ENCODE peak calls at places on chromosomes 2 and 18, in ten cellular contexts. F is Peyer's patch; Q is NB4; A is sigmoid colon; T is IMR-90; J is fibroblast of the aortic adventitia; L is A549; Z is CD8-positive, alpha-beta T cell; Y is neural crest cell; N is WTC11. P is an unnamed sample.

GRCh38 chr2:196012314-196012713 is 56.3 kb downstream of the DNAH7 start:
- DNase-seq in F (no peak), Q (no peak), A (no peak), T (no peak), J (no peak), L (no peak), Z (no peak), Y (no peak), N (no peak), P (no peak)

GRCh38 chr18:76223403-76223802 is 271.6 kb downstream of the ZNF516 start:
- DNase-seq in F (no peak), Q (no peak), A (no peak), T (no peak), J (no peak), L (no peak), Z (no peak), Y (no peak), N (no peak), P (no peak)

GRCh38 chr2:172169611-172170010 is 66.9 kb upstream of the DLX2 start:
- DNase-seq in F (no peak), Q (no peak), A (no peak), T (no peak), J (no peak), L (no peak), Z (no peak), Y (no peak), N (no peak), P (no peak)

GRCh38 chr18:6271585-6271984 is 143.1 kb downstream of the L3MBTL4 start:
- DNase-seq in F (no peak), Q (no peak), A (no peak), T (no peak), J (no peak), L (no peak), Z (no peak), Y (no peak), N (no peak), P (no peak)

GRCh38 chr18:2303517-2304238 is 267.6 kb downstream of the METTL4 start:
- DNase-seq in F (no peak), Q (no peak), A (no peak), T (no peak), J (peak), L (peak), Z (no peak), Y (no peak), N (no peak), P (peak)

GRCh38 chr2:36404312-36404711 is 48.7 kb downstream of the CRIM1 start:
- DNase-seq in F (no peak), Q (no peak), A (no peak), T (no peak), J (no peak), L (no peak), Z (no peak), Y (no peak), N (no peak), P (peak)

GRCh38 chr2:39898934-39899333 is 119.9 kb upstream of the THUMPD2 start:
- DNase-seq in F (no peak), Q (no peak), A (no peak), T (no peak), J (peak), L (no peak), Z (no peak), Y (no peak), N (no peak), P (no peak)

GRCh38 chr18:4453712-4454547 is 1.2 kb downstream of the DLGAP1 start:
- DNase-seq in F (no peak), Q (no peak), A (no peak), T (no peak), J (no peak), L (no peak), Z (no peak), Y (peak), N (peak), P (no peak)

GRCh38 chr2:238418196-238418998 is 8.3 kb upstream of the ASB1 start:
- DNase-seq in F (no peak), Q (no peak), A (no peak), T (peak), J (no peak), L (no peak), Z (no peak), Y (no peak), N (no peak), P (no peak)

GRCh38 chr18:36931116-36931515 is 102.2 kb downstream of the KIAA1328 start:
- DNase-seq in F (no peak), Q (no peak), A (no peak), T (no peak), J (no peak), L (no peak), Z (no peak), Y (no peak), N (peak), P (no peak)

GRCh38 chr2:20061476-20061875 is 10.0 kb upstream of the LAPTM4A start:
- DNase-seq in F (no peak), Q (no peak), A (no peak), T (peak), J (peak), L (no peak), Z (no peak), Y (no peak), N (no peak), P (no peak)

GRCh38 chr2:123695449-123695848 is 329.6 kb upstream of the CNTNAP5 start:
- DNase-seq in F (no peak), Q (no peak), A (no peak), T (no peak), J (no peak), L (no peak), Z (no peak), Y (no peak), N (no peak), P (no peak)

GRCh38 chr2:1605102-1605501 is 139.2 kb downstream of the PXDN start:
- DNase-seq in F (no peak), Q (no peak), A (peak), T (peak), J (no peak), L (no peak), Z (no peak), Y (no peak), N (no peak), P (peak)

GRCh38 chr2:219386532-219387280 is 1.0 kb downstream of the DNPEP start:
- DNase-seq in F (no peak), Q (no peak), A (no peak), T (no peak), J (no peak), L (no peak), Z (no peak), Y (no peak), N (peak), P (no peak)

GRCh38 chr2:44801676-44802408 is 139.7 kb upstream of the SIX3 start:
- DNase-seq in F (no peak), Q (no peak), A (no peak), T (no peak), J (peak), L (no peak), Z (no peak), Y (no peak), N (peak), P (no peak)

GRCh38 chr18:79203017-79203605 is 133.9 kb downstream of the ATP9B start:
- DNase-seq in F (no peak), Q (no peak), A (no peak), T (peak), J (no peak), L (no peak), Z (no peak), Y (no peak), N (no peak), P (peak)

GRCh38 chr2:120346667-120347358 is 877 bp downstream of the INHBB start:
- DNase-seq in F (no peak), Q (peak), A (no peak), T (peak), J (peak), L (no peak), Z (no peak), Y (peak), N (peak), P (peak)

GRCh38 chr2:203859030-203859854 is 8.3 kb upstream of the CTLA4 start:
- DNase-seq in F (no peak), Q (no peak), A (no peak), T (no peak), J (no peak), L (no peak), Z (no peak), Y (no peak), N (no peak), P (no peak)

GRCh38 chr2:231181848-231182247 is 16.6 kb upstream of the ARMC9 start:
- DNase-seq in F (peak), Q (peak), A (peak), T (peak), J (peak), L (peak), Z (no peak), Y (no peak), N (no peak), P (peak)

GRCh38 chr18:45962866-45963265 is 4.3 kb downstream of the EPG5 start:
- DNase-seq in F (no peak), Q (no peak), A (no peak), T (peak), J (peak), L (no peak), Z (no peak), Y (no peak), N (no peak), P (peak)

GRCh38 chr2:27956895-27957294 is 66.4 kb downstream of the BABAM2 start:
- DNase-seq in F (no peak), Q (peak), A (no peak), T (peak), J (peak), L (no peak), Z (no peak), Y (no peak), N (no peak), P (peak)

GRCh38 chr2:23769364-23769763 is 157.6 kb downstream of the ATAD2B start:
- DNase-seq in F (no peak), Q (no peak), A (no peak), T (peak), J (no peak), L (no peak), Z (no peak), Y (no peak), N (no peak), P (no peak)

GRCh38 chr2:177489719-177490301 is 97.2 kb downstream of the AGPS start:
- DNase-seq in F (no peak), Q (peak), A (no peak), T (peak), J (peak), L (peak), Z (no peak), Y (no peak), N (no peak), P (peak)

GRCh38 chr2:175931751-175932295 is 70.2 kb downstream of the LNPK start:
- DNase-seq in F (no peak), Q (no peak), A (no peak), T (peak), J (peak), L (no peak), Z (no peak), Y (no peak), N (no peak), P (peak)

GRCh38 chr2:38682008-38682575 is 16.2 kb downstream of the GALM start:
- DNase-seq in F (no peak), Q (peak), A (no peak), T (no peak), J (no peak), L (no peak), Z (no peak), Y (no peak), N (no peak), P (no peak)

GRCh38 chr2:57880967-57881366 is 165.6 kb upstream of the VRK2 start:
- DNase-seq in F (no peak), Q (no peak), A (no peak), T (no peak), J (no peak), L (no peak), Z (no peak), Y (no peak), N (no peak), P (no peak)

GRCh38 chr2:121532894-121533293 is 2.2 kb downstream of the RNU4ATAC start:
- DNase-seq in F (no peak), Q (no peak), A (no peak), T (peak), J (no peak), L (no peak), Z (no peak), Y (no peak), N (no peak), P (no peak)

GRCh38 chr2:216678813-216679657 is 16.3 kb downstream of the IGFBP5 start:
- DNase-seq in F (no peak), Q (no peak), A (peak), T (no peak), J (no peak), L (no peak), Z (no peak), Y (no peak), N (no peak), P (no peak)

GRCh38 chr2:191155608-191156071 is 4.8 kb upstream of the STAT4 start:
- DNase-seq in F (no peak), Q (peak), A (no peak), T (peak), J (peak), L (peak), Z (no peak), Y (no peak), N (no peak), P (peak)

GRCh38 chr2:148794558-148794957 is 80.5 kb upstream of the KIF5C start:
- DNase-seq in F (no peak), Q (no peak), A (no peak), T (peak), J (peak), L (no peak), Z (no peak), Y (no peak), N (no peak), P (peak)

GRCh38 chr2:120613742-120614481 is 121.8 kb upstream of the GLI2 start:
- DNase-seq in F (no peak), Q (no peak), A (no peak), T (peak), J (peak), L (no peak), Z (no peak), Y (no peak), N (no peak), P (peak)

GRCh38 chr2:95277246-95277906 is 3.1 kb downstream of the PROM2 start:
- DNase-seq in F (no peak), Q (no peak), A (peak), T (no peak), J (no peak), L (no peak), Z (no peak), Y (no peak), N (peak), P (no peak)
- TF ChIP-seq CTCF in F (no peak), Q (no peak), A (no peak), T (no peak), J (no peak), L (no peak), Z (no peak), Y (no peak), N (no peak), P (peak)

GRCh38 chr2:163612332-163612731 is 123.5 kb downstream of the FIGN start:
- DNase-seq in F (no peak), Q (no peak), A (no peak), T (no peak), J (no peak), L (no peak), Z (no peak), Y (no peak), N (no peak), P (no peak)

GRCh38 chr2:163613155-163613554 is 122.7 kb downstream of the FIGN start:
- DNase-seq in F (no peak), Q (no peak), A (no peak), T (no peak), J (no peak), L (no peak), Z (no peak), Y (no peak), N (no peak), P (no peak)

GRCh38 chr2:163611557-163611906 is 124.3 kb downstream of the FIGN start:
- DNase-seq in F (no peak), Q (no peak), A (no peak), T (no peak), J (no peak), L (no peak), Z (no peak), Y (no peak), N (no peak), P (no peak)

GRCh38 chr2:163607630-163608029 is 128.2 kb downstream of the FIGN start:
- DNase-seq in F (no peak), Q (no peak), A (no peak), T (no peak), J (no peak), L (no peak), Z (no peak), Y (no peak), N (no peak), P (no peak)

GRCh38 chr2:163610817-163611556 is 124.8 kb downstream of the FIGN start:
- DNase-seq in F (no peak), Q (peak), A (no peak), T (no peak), J (no peak), L (peak), Z (no peak), Y (no peak), N (peak), P (no peak)
- TF ChIP-seq CTCF in F (no peak), Q (peak), A (no peak), T (no peak), J (no peak), L (no peak), Z (no peak), Y (peak), N (no peak), P (no peak)

GRCh38 chr2:160269803-160270570 is 69.9 kb upstream of the ITGB6 start:
- DNase-seq in F (peak), Q (peak), A (peak), T (peak), J (peak), L (peak), Z (peak), Y (peak), N (peak), P (peak)
- TF ChIP-seq CTCF in F (no peak), Q (peak), A (peak), T (peak), J (peak), L (peak), Z (peak), Y (peak), N (no peak), P (peak)

GRCh38 chr2:54773838-54774237 is 50.4 kb downstream of the EML6 start:
- DNase-seq in F (no peak), Q (no peak), A (no peak), T (no peak), J (no peak), L (no peak), Z (no peak), Y (no peak), N (peak), P (no peak)
- TF ChIP-seq CTCF in F (no peak), Q (no peak), A (no peak), T (no peak), J (no peak), L (no peak), Z (no peak), Y (peak), N (peak), P (peak)

DNA sequence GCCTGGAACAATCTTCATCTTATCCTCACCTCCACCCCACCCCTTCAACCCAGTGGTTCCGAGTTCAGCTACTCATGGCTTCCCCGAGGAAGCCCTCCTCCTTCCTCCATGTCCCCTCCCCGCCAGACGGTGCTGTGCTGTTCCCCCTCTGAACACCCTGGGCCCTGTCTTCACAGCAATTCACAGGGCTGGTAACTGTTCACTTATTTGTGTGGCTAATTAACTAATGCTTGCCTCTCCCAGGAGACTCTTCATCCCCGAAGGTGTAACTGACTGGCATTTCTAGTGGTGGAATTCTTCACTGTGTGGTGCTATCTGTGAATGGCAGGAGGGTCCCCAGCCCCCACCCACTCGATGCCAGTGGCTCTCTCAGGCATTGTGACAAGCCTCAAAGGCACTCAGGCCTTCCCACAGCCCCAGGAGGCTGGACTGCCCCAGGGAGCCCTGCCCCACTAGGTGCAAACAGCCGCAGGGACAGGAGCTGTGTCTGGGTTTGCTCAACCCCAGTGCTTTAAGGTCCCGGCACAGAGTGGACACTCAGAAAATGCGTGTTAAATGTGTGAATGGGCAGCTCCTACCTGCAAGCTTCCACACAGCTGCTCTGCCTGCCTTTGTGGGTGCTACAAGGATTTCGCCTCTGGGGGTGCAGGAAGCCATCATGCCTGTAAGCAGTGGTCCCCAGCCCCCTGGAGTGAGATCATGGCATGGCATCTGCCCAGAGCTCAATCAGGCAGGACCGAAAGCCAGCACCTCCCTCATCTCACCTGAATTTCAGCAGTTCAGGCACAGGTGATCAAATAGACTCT is 133.6 kb upstream of the ID2 start:
- DNase-seq in F (no peak), Q (no peak), A (peak), T (no peak), J (no peak), L (no peak), Z (no peak), Y (no peak), N (no peak), P (no peak)
- TF ChIP-seq CTCF in F (no peak), Q (no peak), A (no peak), T (no peak), J (no peak), L (no peak), Z (no peak), Y (no peak), N (no peak), P (no peak)

DNA sequence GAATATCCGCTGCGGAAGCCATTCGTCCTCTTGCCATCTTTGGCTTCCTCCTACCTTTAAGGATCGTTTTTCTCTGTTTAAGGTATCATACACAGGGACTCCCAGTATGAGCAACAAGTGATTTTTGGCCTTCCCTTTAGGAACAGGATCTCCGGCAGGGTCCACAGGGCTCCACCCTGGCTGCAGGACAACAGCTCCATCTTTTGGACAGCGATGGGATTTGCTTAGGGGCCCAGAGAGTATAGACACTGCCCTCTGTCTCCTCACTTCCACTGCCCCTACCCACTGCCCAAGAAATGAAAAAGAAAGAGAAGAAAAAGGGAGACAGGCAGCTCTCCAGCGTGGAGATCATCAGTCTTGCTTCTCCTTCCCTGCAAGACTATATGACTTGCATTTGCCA is 224.5 kb downstream of the UXS1 start:
- DNase-seq in F (no peak), Q (peak), A (no peak), T (no peak), J (no peak), L (no peak), Z (no peak), Y (peak), N (peak), P (no peak)
- TF ChIP-seq CTCF in F (no peak), Q (peak), A (no peak), T (peak), J (peak), L (no peak), Z (no peak), Y (peak), N (peak), P (peak)

GRCh38 chr2:225495706-225496105 is 96.2 kb downstream of the NYAP2 start:
- DNase-seq in F (no peak), Q (no peak), A (no peak), T (no peak), J (no peak), L (no peak), Z (no peak), Y (no peak), N (no peak), P (no peak)
- TF ChIP-seq CTCF in F (no peak), Q (no peak), A (no peak), T (no peak), J (no peak), L (no peak), Z (no peak), Y (no peak), N (no peak), P (no peak)